ENCODE peak calls at places on chromosome 17, in five cellular contexts. K is body of pancreas, F is transverse colon, C is breast epithelium, N is osteoblast. A is an unnamed sample.

GRCh38 chr17:35052240-35052608 is 11.3 kb downstream of the RFFL start:
- DNase-seq in C (no peak), K (no peak), N (peak; percentile 52), F (no peak), A (no peak)

GRCh38 chr17:40315678-40316570 is 6.9 kb downstream of the RARA start:
- DNase-seq in K (no peak), C (no peak), N (peak; percentile 82), F (no peak), A (no peak)

GRCh38 chr17:6120351-6120750 is 50.2 kb downstream of the WSCD1 start:
- DNase-seq in N (no peak), K (no peak), C (no peak), F (no peak), A (no peak)

GRCh38 chr17:64732336-64733006 is 70.4 kb upstream of the SMURF2 start:
- DNase-seq in C (no peak), N (peak; percentile 64), K (peak; percentile 20), F (no peak), A (no peak)

GRCh38 chr17:79305376-79305775 is 230.8 kb downstream of the ENGASE start:
- DNase-seq in C (no peak), F (no peak), N (no peak), K (no peak), A (no peak)

GRCh38 chr17:38588775-38589174 is 17.0 kb downstream of the SRCIN1 start:
- DNase-seq in F (no peak), K (no peak), C (no peak), N (no peak), A (no peak)

GRCh38 chr17:67272312-67273050 is 27.5 kb upstream of the HELZ start:
- DNase-seq in N (peak; percentile 47), F (no peak), K (no peak), C (no peak), A (no peak)

GRCh38 chr17:72502940-72503341 is 382.1 kb downstream of the SOX9 start:
- DNase-seq in F (no peak), K (no peak), N (no peak), C (no peak), A (no peak)

GRCh38 chr17:55926276-55926995 is 175.6 kb downstream of the PCTP start:
- DNase-seq in F (no peak), K (no peak), C (no peak), N (no peak), A (no peak)

GRCh38 chr17:77862890-77863813 is 95.4 kb upstream of the TNRC6C start:
- DNase-seq in F (no peak), C (no peak), K (no peak), N (peak; percentile 9), A (no peak)

GRCh38 chr17:71496552-71496951 is 624.3 kb upstream of the SOX9 start:
- DNase-seq in N (peak; percentile 31), K (no peak), C (no peak), F (no peak), A (no peak)

GRCh38 chr17:50514936-50515702 is 6.9 kb downstream of the MYCBPAP start:
- DNase-seq in C (no peak), N (peak; percentile 83), K (peak; percentile 64), F (no peak), A (no peak)

GRCh38 chr17:48351916-48352332 is 78.1 kb downstream of the SKAP1 start:
- DNase-seq in C (no peak), K (no peak), F (no peak), N (peak; percentile 67), A (no peak)

GRCh38 chr17:17079336-17079735 is 37.1 kb downstream of the MPRIP start:
- DNase-seq in C (peak; percentile 6), F (no peak), N (peak; percentile 11), K (no peak), A (no peak)

GRCh38 chr17:56297142-56297541 is 143.9 kb downstream of the ANKFN1 start:
- DNase-seq in K (no peak), F (no peak), N (peak; percentile 61), C (no peak), A (no peak)

GRCh38 chr17:44144966-44145739 is 3.4 kb downstream of the HROB start:
- DNase-seq in C (no peak), F (no peak), K (no peak), N (no peak), A (no peak)

GRCh38 chr17:42676424-42677011 is at the start of gene PLEKHH3:
- DNase-seq in C (no peak), F (no peak), K (no peak), N (no peak), A (no peak)
- H3K4me1 ChIP-seq in C (peaks cover 12% of the 10 kb centered on the region), F (peaks cover 73% of the 10 kb centered on the region), K (peaks cover 70% of the 10 kb centered on the region), N (peaks cover 43% of the 10 kb centered on the region), A (peaks cover 18% of the 10 kb centered on the region)

GRCh38 chr17:15442316-15443185 is 24.9 kb downstream of the CDRT4 start:
- DNase-seq in K (no peak), C (no peak), F (no peak), N (no peak), A (no peak)
- H3K27ac ChIP-seq in K (no peak overlapping the region), C (no peak overlapping the region), F (no peak overlapping the region), N (no peak overlapping the region), A (no peak overlapping the region)

GRCh38 chr17:81049973-81050551 is 15.1 kb downstream of the BAIAP2 start:
- DNase-seq in K (peak; percentile 73), F (peak; percentile 82), N (no peak), C (peak; percentile 70), A (no peak)
- H3K4me3 ChIP-seq in K (no peak overlapping the region), F (no peak overlapping the region), N (no peak overlapping the region), C (peak overlapping the region; percentile 18), A (peak overlapping the region; percentile 26)

GRCh38 chr17:46150216-46150963 is 42.8 kb downstream of the KANSL1 start:
- DNase-seq in K (no peak), C (no peak), N (no peak), F (no peak), A (no peak)

GRCh38 chr17:46152423-46152822 is 40.8 kb downstream of the KANSL1 start:
- DNase-seq in N (no peak), F (no peak), C (no peak), K (no peak), A (no peak)

GRCh38 chr17:46157443-46158107 is 35.7 kb downstream of the KANSL1 start:
- DNase-seq in C (no peak), K (no peak), F (no peak), N (peak; percentile 74), A (no peak)

GRCh38 chr17:46151762-46152161 is 41.5 kb downstream of the KANSL1 start:
- DNase-seq in C (no peak), F (no peak), N (no peak), K (no peak), A (no peak)

DNA sequence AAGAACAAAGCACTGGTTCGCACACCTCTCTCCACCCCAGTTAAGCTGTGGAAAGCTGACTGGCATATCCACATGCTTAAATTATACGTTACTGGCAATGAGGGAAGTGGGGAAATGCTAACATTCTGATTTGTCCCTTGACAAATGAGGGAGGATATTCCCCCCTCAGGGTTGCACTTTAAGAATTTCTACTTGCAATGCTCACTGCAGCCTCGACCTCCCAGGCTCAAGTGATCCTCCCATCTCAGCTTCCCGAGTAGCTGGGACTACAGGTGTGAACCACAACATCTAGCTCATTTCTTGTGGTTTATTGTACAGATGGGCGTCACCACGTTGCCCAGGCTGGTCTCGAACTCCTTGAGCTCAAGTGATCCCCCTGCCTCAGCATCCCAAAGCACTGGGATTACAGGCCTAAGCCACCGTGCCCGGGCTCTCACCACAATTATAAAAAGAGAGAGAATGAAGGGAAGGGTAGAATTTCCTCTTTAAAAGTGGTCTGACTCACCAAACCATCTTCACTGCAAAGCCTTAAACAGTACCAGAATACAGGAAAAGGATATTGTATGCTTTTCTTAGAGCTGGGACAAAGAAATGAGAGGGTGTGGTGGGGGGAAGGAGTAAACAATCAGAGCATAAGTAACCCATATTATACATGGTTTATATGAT is 38.9 kb downstream of the KANSL1 start:
- DNase-seq in C (no peak), F (no peak), N (no peak), K (no peak), A (no peak)
- H3K4me1 ChIP-seq in C (peaks cover 4% of the 10 kb centered on the region), F (peaks cover 95% of the 10 kb centered on the region), N (peaks cover 43% of the 10 kb centered on the region), K (peaks cover 84% of the 10 kb centered on the region), A (peaks cover 53% of the 10 kb centered on the region)

GRCh38 chr17:28526381-28526780 is 20.2 kb downstream of the FOXN1 start:
- DNase-seq in N (peak; percentile 78), C (no peak), F (no peak), K (no peak), A (no peak)
- H3K27ac ChIP-seq in N (no peak overlapping the region), C (peak overlapping the region; percentile 82), F (no peak overlapping the region), K (no peak overlapping the region), A (no peak overlapping the region)

A was measured in Panc1.